ENCODE peak calls at places on chromosomes 16 and 17, in five cellular contexts. F is CD8-positive, alpha-beta T cell; Y is stimulated activated CD8-positive, alpha-beta memory T cell treated with anti-CD3 and anti-CD28 coated beads, Interleukin-15, amount 100 ng/mL, for 24 hours; I is foreskin fibroblast; E is non-pigmented ciliary epithelial cell. D is an unnamed sample.

GRCh38 chr17:75181608-75182318 is 996 bp downstream of the SUMO2 start:
- DNase-seq in F (peak), Y (peak), I (peak), E (no peak), D (no peak)

GRCh38 chr17:41544497-41544896 is 16.4 kb upstream of the KRT19 start:
- DNase-seq in F (no peak), Y (no peak), I (peak), E (no peak), D (no peak)

GRCh38 chr16:84992700-84993075 is 18.6 kb downstream of the ZDHHC7 start:
- DNase-seq in F (no peak), Y (no peak), I (peak), E (no peak), D (no peak)

GRCh38 chr17:80499536-80499935 is 23.1 kb upstream of the NPTX1 start:
- DNase-seq in F (no peak), Y (no peak), I (no peak), E (no peak), D (no peak)

GRCh38 chr16:20225334-20225733 is 102.0 kb downstream of the GP2 start:
- DNase-seq in F (no peak), Y (no peak), I (no peak), E (no peak), D (no peak)

GRCh38 chr17:45789874-45790273 is 5.8 kb downstream of the CRHR1 start:
- DNase-seq in F (no peak), Y (no peak), I (no peak), E (no peak), D (no peak)

GRCh38 chr16:88913870-88914269 is 47.4 kb upstream of the PABPN1L start:
- DNase-seq in F (no peak), Y (no peak), I (no peak), E (no peak), D (no peak)

GRCh38 chr16:29694384-29695195 is 15.6 kb downstream of the QPRT start:
- DNase-seq in F (no peak), Y (no peak), I (peak), E (no peak), D (no peak)

GRCh38 chr17:46818929-46819859 is 702 bp upstream of the WNT3 start:
- DNase-seq in F (no peak), Y (no peak), I (peak), E (no peak), D (no peak)

GRCh38 chr16:81519298-81520150 is 74.9 kb downstream of the CMIP start:
- DNase-seq in F (no peak), Y (no peak), I (peak), E (no peak), D (no peak)

GRCh38 chr17:6989779-6990178 is 6.1 kb upstream of the ALOX12 start:
- DNase-seq in F (no peak), Y (no peak), I (no peak), E (no peak), D (no peak)

GRCh38 chr17:13113821-13114525 is 96.1 kb upstream of the ELAC2 start:
- DNase-seq in F (no peak), Y (no peak), I (no peak), E (no peak), D (no peak)

GRCh38 chr16:586645-587590 is 2.9 kb upstream of the RAB40C start:
- DNase-seq in F (no peak), Y (no peak), I (peak), E (no peak), D (no peak)

GRCh38 chr17:59763861-59764260 is 56.4 kb downstream of the VMP1 start:
- DNase-seq in F (no peak), Y (no peak), I (peak), E (peak), D (no peak)

GRCh38 chr16:84520778-84521770 is 16.6 kb upstream of the MEAK7 start:
- DNase-seq in F (no peak), Y (no peak), I (no peak), E (no peak), D (no peak)

GRCh38 chr16:57684626-57685358 is 9.8 kb upstream of the DRC7 start:
- DNase-seq in F (no peak), Y (no peak), I (no peak), E (no peak), D (no peak)

GRCh38 chr16:63928421-63928820 is 1193.4 kb downstream of the CDH11 start:
- DNase-seq in F (no peak), Y (no peak), I (no peak), E (no peak), D (no peak)

GRCh38 chr17:27323538-27324212 is 29.8 kb downstream of the WSB1 start:
- DNase-seq in F (no peak), Y (no peak), I (peak), E (no peak), D (no peak)

GRCh38 chr16:30041841-30042240 is 10.8 kb upstream of the TLCD3B start:
- DNase-seq in F (no peak), Y (no peak), I (peak), E (no peak), D (no peak)

D was measured in D721Med.